ENCODE peak calls at places on chromosomes 2 and 18, in five cellular contexts. One of them, this sample, is unnamed.

GRCh38 chr2:241867776-241868420 is 1.6 kb upstream of the RTP5 start:
- DNase-seq in prostate gland: no peak
- DNase-seq in germinal center: no peak
- DNase-seq in activated CD4-positive, CD25-positive, alpha-beta regulatory T cell: no peak
- DNase-seq in small intestine: no peak
- DNase-seq in this sample: no peak

GRCh38 chr18:57023483-57023882 is 123.4 kb upstream of the BOD1L2 start:
- DNase-seq in small intestine: no peak
- DNase-seq in germinal center: no peak
- DNase-seq in activated CD4-positive, CD25-positive, alpha-beta regulatory T cell: no peak
- DNase-seq in prostate gland: no peak
- DNase-seq in this sample: no peak

GRCh38 chr2:238771193-238771592 is 76.7 kb upstream of the TWIST2 start:
- DNase-seq in prostate gland: no peak
- DNase-seq in small intestine: no peak
- DNase-seq in germinal center: no peak
- DNase-seq in activated CD4-positive, CD25-positive, alpha-beta regulatory T cell: no peak
- DNase-seq in this sample: no peak

GRCh38 chr2:9191044-9191481 is 15.5 kb upstream of the ASAP2 start:
- DNase-seq in prostate gland: no peak
- DNase-seq in small intestine: no peak
- DNase-seq in germinal center: no peak
- DNase-seq in activated CD4-positive, CD25-positive, alpha-beta regulatory T cell: no peak
- DNase-seq in this sample: peak

GRCh38 chr2:6986251-6986893 is 69.2 kb downstream of the RNF144A start:
- DNase-seq in germinal center: no peak
- DNase-seq in prostate gland: no peak
- DNase-seq in small intestine: no peak
- DNase-seq in activated CD4-positive, CD25-positive, alpha-beta regulatory T cell: no peak
- DNase-seq in this sample: no peak

GRCh38 chr2:233331536-233331935 is 22.8 kb upstream of the DGKD start:
- DNase-seq in germinal center: peak
- DNase-seq in small intestine: peak
- DNase-seq in activated CD4-positive, CD25-positive, alpha-beta regulatory T cell: peak
- DNase-seq in prostate gland: peak
- DNase-seq in this sample: peak

GRCh38 chr2:116510117-116510671 is 1304.3 kb upstream of the DDX18 start:
- DNase-seq in activated CD4-positive, CD25-positive, alpha-beta regulatory T cell: no peak
- DNase-seq in germinal center: no peak
- DNase-seq in prostate gland: no peak
- DNase-seq in small intestine: peak
- DNase-seq in this sample: no peak

GRCh38 chr2:11865820-11866219 is 119.4 kb downstream of the LPIN1 start:
- DNase-seq in activated CD4-positive, CD25-positive, alpha-beta regulatory T cell: no peak
- DNase-seq in prostate gland: no peak
- DNase-seq in small intestine: no peak
- DNase-seq in germinal center: no peak
- DNase-seq in this sample: no peak

GRCh38 chr2:177245010-177245422 is 19.5 kb downstream of the NFE2L2 start:
- DNase-seq in activated CD4-positive, CD25-positive, alpha-beta regulatory T cell: no peak
- DNase-seq in small intestine: no peak
- DNase-seq in prostate gland: no peak
- DNase-seq in germinal center: no peak
- DNase-seq in this sample: no peak

GRCh38 chr2:238473014-238473413 is 46.3 kb downstream of the ASB1 start:
- DNase-seq in small intestine: no peak
- DNase-seq in germinal center: no peak
- DNase-seq in activated CD4-positive, CD25-positive, alpha-beta regulatory T cell: no peak
- DNase-seq in prostate gland: no peak
- DNase-seq in this sample: no peak

GRCh38 chr2:127097471-127097765 is 9.5 kb downstream of the BIN1 start:
- DNase-seq in activated CD4-positive, CD25-positive, alpha-beta regulatory T cell: no peak
- DNase-seq in prostate gland: no peak
- DNase-seq in germinal center: no peak
- DNase-seq in small intestine: peak
- DNase-seq in this sample: no peak

GRCh38 chr2:106886916-106887758 is 1.2 kb upstream of the ST6GAL2 start:
- DNase-seq in prostate gland: peak
- DNase-seq in small intestine: no peak
- DNase-seq in germinal center: no peak
- DNase-seq in activated CD4-positive, CD25-positive, alpha-beta regulatory T cell: no peak
- DNase-seq in this sample: peak